ENCODE peak calls at places on chromosomes 6 and 20, in six cellular contexts. N is stomach; J is NCI-H460; E is Right ventricle myocardium superior; W is nucleus accumbens; S is naive thymus-derived CD8-positive, alpha-beta T cell. H is an unnamed sample.

GRCh38 chr6:35637911-35638310 is 50.8 kb downstream of the FKBP5 start:
- DNase-seq in S (no peak), N (no peak), W (no peak), J (no peak), E (no peak), H (no peak)

GRCh38 chr20:40991181-40991889 is 37.3 kb upstream of the TOP1 start:
- DNase-seq in W (no peak), S (peak; percentile 46), E (no peak), J (no peak), N (no peak), H (no peak)

GRCh38 chr20:34580588-34580940 is 22.0 kb downstream of the MAP1LC3A start:
- DNase-seq in J (no peak), S (no peak), E (no peak), W (no peak), N (no peak), H (no peak)

GRCh38 chr20:61809006-61809770 is 256.5 kb downstream of the TAF4 start:
- DNase-seq in S (no peak), W (no peak), N (no peak), J (no peak), E (peak; percentile 17), H (no peak)

GRCh38 chr6:17446713-17447112 is 53.3 kb downstream of the CAP2 start:
- DNase-seq in N (no peak), S (no peak), J (no peak), E (no peak), W (no peak), H (no peak)

GRCh38 chr6:42963855-42964605 is 3.5 kb downstream of the GNMT start:
- DNase-seq in S (no peak), J (no peak), N (no peak), W (no peak), E (no peak), H (no peak)

GRCh38 chr6:113873043-113873667 is 16.0 kb downstream of the MARCKS start:
- DNase-seq in W (peak; percentile 2), N (peak; percentile 76), E (peak; percentile 63), S (no peak), J (no peak), H (no peak)

GRCh38 chr6:125107048-125107447 is 46.5 kb upstream of the TPD52L1 start:
- DNase-seq in J (no peak), S (no peak), N (no peak), E (no peak), W (no peak), H (no peak)

GRCh38 chr6:157292202-157292601 is 31.1 kb downstream of the TMEM242 start:
- DNase-seq in E (no peak), J (no peak), W (no peak), N (no peak), S (no peak), H (no peak)

GRCh38 chr6:130020106-130020851 is 1.9 kb downstream of the L3MBTL3 start:
- DNase-seq in S (peak; percentile 42), E (peak; percentile 46), W (no peak), N (peak; percentile 26), J (no peak), H (peak; percentile 29)